ENCODE peak calls at places on chromosomes 4 and X, in six cellular contexts. W is DMS53, H is endodermal cell, L is AG04450, M is adrenal gland, X is GM23338. F is an unnamed sample.

GRCh38 chr4:61872983-61873382 is 672.9 kb downstream of the ADGRL3 start:
- DNase-seq in W (no peak), H (no peak), L (no peak), M (no peak), X (no peak), F (no peak)

GRCh38 chrX:65941775-65942174 is 98.1 kb downstream of the VSIG4 start:
- DNase-seq in W (no peak), H (no peak), L (no peak), M (no peak), X (no peak), F (no peak)

GRCh38 chrX:27555514-27555913 is 34.6 kb upstream of the DCAF8L2 start:
- DNase-seq in W (peak), H (no peak), L (no peak), M (no peak), X (peak), F (no peak)

GRCh38 chrX:154036513-154036912 is 16.8 kb upstream of the IRAK1 start:
- DNase-seq in W (no peak), H (peak), L (no peak), M (no peak), X (peak), F (peak)

GRCh38 chrX:37409278-37409677 is 60.1 kb downstream of the PRRG1 start:
- DNase-seq in W (no peak), H (no peak), L (no peak), M (peak), X (no peak), F (no peak)

GRCh38 chrX:110284159-110284558 is 33.7 kb downstream of the AMMECR1 start:
- DNase-seq in W (no peak), H (no peak), L (peak), M (no peak), X (no peak), F (no peak)

GRCh38 chrX:118530537-118530936 is 34.9 kb downstream of the DOCK11 start:
- DNase-seq in W (no peak), H (no peak), L (no peak), M (no peak), X (no peak), F (no peak)

GRCh38 chrX:139890991-139891700 is 41.7 kb downstream of the ATP11C start:
- DNase-seq in W (peak), H (no peak), L (peak), M (peak), X (no peak), F (no peak)

GRCh38 chrX:16240231-16240905 is 73.1 kb downstream of the MAGEB17 start:
- DNase-seq in W (no peak), H (no peak), L (no peak), M (no peak), X (no peak), F (no peak)

GRCh38 chrX:22063284-22063683 is 31.2 kb downstream of the PHEX start:
- DNase-seq in W (no peak), H (no peak), L (no peak), M (no peak), X (no peak), F (no peak)

GRCh38 chrX:136574548-136574947 is 42.5 kb downstream of the VGLL1 start:
- DNase-seq in W (peak), H (no peak), L (no peak), M (no peak), X (no peak), F (no peak)

GRCh38 chr4:137299281-137299680 is 233.0 kb downstream of the PCDH18 start:
- DNase-seq in W (no peak), H (no peak), L (no peak), M (no peak), X (no peak), F (no peak)

GRCh38 chrX:32448320-32448719 is 763.0 kb downstream of the DMD start:
- DNase-seq in W (peak), H (no peak), L (no peak), M (no peak), X (peak), F (no peak)

GRCh38 chr4:47926667-47927258 is 12.4 kb upstream of the NFXL1 start:
- DNase-seq in W (peak), H (peak), L (no peak), M (peak), X (peak), F (peak)

GRCh38 chrX:148517191-148517590 is 16.8 kb downstream of the AFF2 start:
- DNase-seq in W (peak), H (no peak), L (no peak), M (no peak), X (no peak), F (no peak)

GRCh38 chrX:125503769-125504168 is 184.1 kb downstream of the TEX13C start:
- DNase-seq in W (no peak), H (no peak), L (no peak), M (no peak), X (no peak), F (no peak)

GRCh38 chr4:680565-680930 is 6.2 kb downstream of the MYL5 start:
- DNase-seq in W (peak), H (no peak), L (no peak), M (peak), X (peak), F (no peak)

GRCh38 chrX:95318882-95319281 is 1365.8 kb upstream of the DIAPH2 start:
- DNase-seq in W (peak), H (peak), L (no peak), M (no peak), X (peak), F (peak)

GRCh38 chrX:119729408-119730201 is 28.8 kb upstream of the SOWAHD start:
- DNase-seq in W (peak), H (peak), L (peak), M (peak), X (peak), F (peak)

GRCh38 chr4:71257761-71258160 is 81.1 kb upstream of the SLC4A4 start:
- DNase-seq in W (no peak), H (no peak), L (no peak), M (no peak), X (no peak), F (no peak)

GRCh38 chr4:17059192-17059634 is 160.8 kb upstream of the LDB2 start:
- DNase-seq in W (no peak), H (no peak), L (peak), M (no peak), X (no peak), F (no peak)

GRCh38 chr4:42331914-42332368 is 65.3 kb upstream of the SHISA3 start:
- DNase-seq in W (peak), H (no peak), L (no peak), M (peak), X (no peak), F (no peak)

GRCh38 chrX:129980540-129981206 is 1.8 kb upstream of the BCORL1 start:
- DNase-seq in W (peak), H (peak), L (no peak), M (peak), X (peak), F (peak)

GRCh38 chr4:27048350-27049100 is 187.9 kb downstream of the STIM2 start:
- DNase-seq in W (peak), H (no peak), L (no peak), M (no peak), X (peak), F (no peak)

GRCh38 chr4:141540643-141541042 is 95.7 kb upstream of the IL15 start:
- DNase-seq in W (peak), H (no peak), L (no peak), M (no peak), X (no peak), F (no peak)

GRCh38 chr4:5033266-5033945 is 14.1 kb upstream of the CYTL1 start:
- DNase-seq in W (no peak), H (no peak), L (no peak), M (peak), X (no peak), F (no peak)

GRCh38 chr4:164935363-164935762 is 42.1 kb downstream of the TRIM61 start:
- DNase-seq in W (peak), H (peak), L (no peak), M (no peak), X (peak), F (peak)

GRCh38 chr4:22493523-22493922 is 22.3 kb downstream of the ADGRA3 start:
- DNase-seq in W (no peak), H (no peak), L (no peak), M (no peak), X (no peak), F (no peak)

GRCh38 chr4:6781561-6781960 is 966 bp upstream of the KIAA0232 start:
- DNase-seq in W (peak), H (no peak), L (no peak), M (no peak), X (no peak), F (no peak)

GRCh38 chr4:52628543-52628942 is 30.6 kb downstream of the USP46 start:
- DNase-seq in W (no peak), H (no peak), L (no peak), M (no peak), X (no peak), F (no peak)

GRCh38 chrX:39577976-39578962 is 519.5 kb downstream of the BCOR start:
- DNase-seq in W (no peak), H (no peak), L (no peak), M (no peak), X (no peak), F (no peak)

GRCh38 chr4:20087512-20087911 is 164.2 kb upstream of the SLIT2 start:
- DNase-seq in W (no peak), H (no peak), L (no peak), M (no peak), X (no peak), F (no peak)

GRCh38 chrX:87728024-87728423 is 210.4 kb downstream of the KLHL4 start:
- DNase-seq in W (peak), H (no peak), L (no peak), M (no peak), X (no peak), F (no peak)

GRCh38 chrX:15988661-15989603 is 134.3 kb upstream of the AP1S2 start:
- DNase-seq in W (peak), H (no peak), L (peak), M (no peak), X (peak), F (no peak)